ENCODE peak calls at places on chromosomes 6 and 20, in five cellular contexts. Q is activated T-helper 1 cell treated with anti-CD3 and anti-CD28 coated beads, Interleukin-2, amount 50 U/mL, for 16 hours; E is Ammon's horn; M is RPMI7951; R is lung. N is an unnamed sample.

GRCh38 chr6:34576286-34576955 is 20.3 kb upstream of the SPDEF start:
- DNase-seq in M (peak; percentile 18), Q (no peak), R (no peak), E (no peak), N (peak; percentile 39)

GRCh38 chr20:419556-420168 is 11.6 kb downstream of the RBCK1 start:
- DNase-seq in M (no peak), E (no peak), Q (no peak), R (no peak), N (no peak)

GRCh38 chr20:17808357-17808756 is 108.6 kb downstream of the BANF2 start:
- DNase-seq in R (peak; percentile 46), M (peak; percentile 85), Q (no peak), E (no peak), N (no peak)

GRCh38 chr6:44456070-44456965 is 68.8 kb downstream of the CDC5L start:
- DNase-seq in Q (no peak), M (peak; percentile 71), E (peak; percentile 36), R (no peak), N (peak; percentile 77)

GRCh38 chr6:166556871-166557322 is 29.6 kb downstream of the RAMACL start:
- DNase-seq in M (peak; percentile 92), E (peak; percentile 96), R (peak; percentile 95), Q (no peak), N (peak; percentile 96)

GRCh38 chr6:142833054-142833453 is 111.9 kb downstream of the HIVEP2 start:
- DNase-seq in R (no peak), Q (no peak), M (peak; percentile 88), E (no peak), N (peak; percentile 95)

GRCh38 chr6:149015877-149016525 is 269.2 kb downstream of the UST start:
- DNase-seq in E (peak; percentile 56), Q (no peak), R (no peak), M (peak; percentile 91), N (peak; percentile 68)

GRCh38 chr6:160057080-160057479 is 64.5 kb upstream of the SLC22A1 start:
- DNase-seq in Q (no peak), E (no peak), R (no peak), M (no peak), N (no peak)

GRCh38 chr20:19213946-19214490 is 1.6 kb downstream of the SLC24A3 start:
- DNase-seq in E (no peak), M (peak; percentile 49), R (no peak), Q (no peak), N (no peak)

GRCh38 chr20:41234546-41234945 is 83.0 kb downstream of the ZHX3 start:
- DNase-seq in M (no peak), Q (no peak), E (peak; percentile 88), R (no peak), N (no peak)

GRCh38 chr6:143286280-143286795 is 164.2 kb downstream of the ADAT2 start:
- DNase-seq in M (no peak), E (no peak), Q (no peak), R (no peak), N (peak; percentile 23)

GRCh38 chr6:138979365-138979764 is 8.7 kb downstream of the REPS1 start:
- DNase-seq in R (no peak), E (no peak), M (peak; percentile 23), Q (no peak), N (no peak)

GRCh38 chr20:49132995-49133451 is 55.1 kb downstream of the STAU1 start:
- DNase-seq in Q (no peak), R (no peak), E (peak; percentile 83), M (peak; percentile 74), N (peak; percentile 85)

GRCh38 chr6:6633898-6634734 is 45.6 kb downstream of the LY86 start:
- DNase-seq in R (no peak), E (no peak), M (no peak), Q (no peak), N (no peak)

GRCh38 chr6:19839237-19839546 is 2.0 kb downstream of the ID4 start:
- DNase-seq in E (no peak), M (no peak), Q (no peak), R (no peak), N (no peak)

GRCh38 chr6:37688088-37688850 is 9.4 kb downstream of the MDGA1 start:
- DNase-seq in E (no peak), R (no peak), Q (no peak), M (no peak), N (no peak)

GRCh38 chr6:137799950-137800568 is 67.0 kb upstream of the TNFAIP3 start:
- DNase-seq in Q (peak; percentile 36), R (peak; percentile 41), M (peak; percentile 71), E (peak; percentile 75), N (peak; percentile 76)

GRCh38 chr6:16496210-16496609 is 257.8 kb downstream of the GMPR start:
- DNase-seq in Q (no peak), M (no peak), E (no peak), R (no peak), N (no peak)

GRCh38 chr6:88077305-88077704 is 29.7 kb downstream of the SPACA1 start:
- DNase-seq in E (no peak), Q (no peak), M (no peak), R (no peak), N (no peak)

GRCh38 chr20:40980828-40981310 is 47.8 kb upstream of the TOP1 start:
- DNase-seq in R (no peak), E (no peak), Q (no peak), M (no peak), N (no peak)

GRCh38 chr6:136989591-136990578 is 54.9 kb downstream of the IL20RA start:
- DNase-seq in M (no peak), E (peak; percentile 23), Q (no peak), R (no peak), N (no peak)

GRCh38 chr20:13671500-13672288 is 33.0 kb upstream of the TASP1 start:
- DNase-seq in R (no peak), E (peak; percentile 57), Q (no peak), M (peak; percentile 14), N (peak; percentile 45)

GRCh38 chr20:15224199-15224598 is 886.8 kb upstream of the FLRT3 start:
- DNase-seq in M (no peak), Q (no peak), E (no peak), R (no peak), N (no peak)

GRCh38 chr20:41452226-41452625 is 85.6 kb upstream of the EMILIN3 start:
- DNase-seq in M (no peak), E (no peak), R (no peak), Q (no peak), N (no peak)

GRCh38 chr20:19609642-19610223 is 148.3 kb upstream of the RIN2 start:
- DNase-seq in R (no peak), E (no peak), Q (no peak), M (peak; percentile 84), N (peak; percentile 64)

GRCh38 chr6:33692078-33692759 is 19.3 kb downstream of the UQCC2 start:
- DNase-seq in R (peak; percentile 40), M (peak; percentile 94), E (no peak), Q (no peak), N (peak; percentile 89)

GRCh38 chr6:77825204-77825603 is 172.4 kb downstream of the MEI4 start:
- DNase-seq in E (no peak), Q (no peak), M (no peak), R (no peak), N (no peak)

N was measured in M059J.